ENCODE peak calls at places on chromosomes 11 and 22, in five cellular contexts. J, M, L, H and E are unnamed samples. For H3K4me1, the result is how much of the 10 kb centered on the place peaks cover.

GRCh38 chr11:8392166-8392565 is 128.5 kb upstream of the LMO1 start:
- DNase-seq in J (no peak), M (no peak), L (no peak), H (no peak), E (no peak)

GRCh38 chr22:40221055-40221414 is 43.3 kb downstream of the TNRC6B start:
- DNase-seq in J (no peak), M (no peak), L (no peak), H (no peak), E (no peak)

GRCh38 chr11:66293352-66293751 is 1.7 kb downstream of the TMEM151A start:
- DNase-seq in J (no peak), M (no peak), L (no peak), H (peak), E (no peak)

GRCh38 chr11:5204787-5205186 is 4.3 kb upstream of the OR51V1 start:
- DNase-seq in J (no peak), M (peak), L (no peak), H (peak), E (peak)

GRCh38 chr11:47101452-47101851 is 75.2 kb downstream of the ARFGAP2 start:
- DNase-seq in J (no peak), M (no peak), L (no peak), H (no peak), E (no peak)

GRCh38 chr11:641806-642370 is 4.8 kb downstream of the DRD4 start:
- DNase-seq in J (no peak), M (no peak), L (no peak), H (no peak), E (no peak)

GRCh38 chr11:128610765-128611617 is 23.6 kb upstream of the ETS1 start:
- DNase-seq in J (no peak), M (no peak), L (no peak), H (peak), E (no peak)

GRCh38 chr22:19522190-19522880 is 1.9 kb downstream of the CLDN5 start:
- DNase-seq in J (no peak), M (no peak), L (no peak), H (no peak), E (no peak)

GRCh38 chr11:2180775-2181370 is 9.3 kb upstream of the TH start:
- DNase-seq in J (no peak), M (no peak), L (no peak), H (no peak), E (no peak)

GRCh38 chr11:75470681-75471080 is 37.7 kb upstream of the KLHL35 start:
- DNase-seq in J (no peak), M (no peak), L (no peak), H (no peak), E (no peak)
- H3K4me1 ChIP-seq in J (under half), M (under half), L (under half), H (under half), E (under half)

GRCh38 chr11:10461276-10461790 is 6.3 kb downstream of the AMPD3 start:
- DNase-seq in J (no peak), M (no peak), L (no peak), H (no peak), E (no peak)
- H3K4me1 ChIP-seq in J (under half), M (under half), L (under half), H (under half), E (under half)

DNA sequence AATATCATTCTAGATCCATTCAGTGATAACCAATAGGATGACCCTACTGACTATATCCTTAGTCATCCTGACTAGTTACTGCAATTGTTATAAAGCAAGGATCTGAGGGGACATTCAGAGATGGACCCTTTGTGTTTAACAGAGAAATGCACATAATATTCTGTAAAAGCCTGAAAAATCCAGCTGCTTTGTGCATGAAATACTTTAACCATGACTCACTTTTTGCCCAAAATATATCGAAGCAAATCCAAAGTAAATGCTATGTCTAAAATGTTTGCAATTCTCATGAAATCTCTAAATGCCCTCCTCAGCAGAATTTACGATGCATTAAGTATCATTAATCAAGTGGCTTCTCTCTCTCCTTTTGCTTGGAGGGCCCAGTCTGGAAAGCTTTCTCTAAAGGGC is 178.8 kb upstream of the MTMR2 start:
- DNase-seq in J (no peak), M (peak), L (no peak), H (no peak), E (peak)
- H3K4me1 ChIP-seq in J (under half), M (under half), L (under half), H (under half), E (under half)

DNA sequence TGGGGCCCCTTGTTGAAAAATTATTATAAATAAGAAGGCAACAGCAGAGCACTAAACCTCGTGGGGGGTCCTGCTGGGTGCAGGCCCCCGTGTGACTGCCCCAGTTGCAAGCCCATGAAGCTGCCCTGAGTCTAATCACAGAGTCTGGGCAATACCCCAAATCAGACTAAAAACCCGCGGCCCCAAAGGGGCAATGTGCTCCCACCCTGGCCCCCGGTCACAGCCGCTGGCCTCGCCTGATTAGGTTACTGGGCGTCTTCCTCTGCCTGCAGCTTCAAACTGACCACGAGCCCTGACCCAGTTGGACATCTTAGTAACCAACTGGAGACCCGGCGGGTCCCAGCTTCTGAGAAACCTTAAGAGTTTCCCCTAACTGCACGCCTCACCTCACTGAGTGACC is 1.6 kb downstream of the CXCR5 start:
- DNase-seq in J (no peak), M (no peak), L (no peak), H (no peak), E (no peak)
- H3K4me1 ChIP-seq in J (under half), M (under half), L (under half), H (under half), E (under half)

GRCh38 chr22:29914165-29914564 is 31.2 kb downstream of the MTMR3 start:
- DNase-seq in J (no peak), M (peak), L (no peak), H (no peak), E (peak)
- H3K4me1 ChIP-seq in J (under half), M (under half), L (under half), H (under half), E (half or more)

GRCh38 chr22:37187552-37187890 is 526 bp downstream of the C1QTNF6 start:
- DNase-seq in J (no peak), M (peak), L (no peak), H (no peak), E (peak)
- H3K4me1 ChIP-seq in J (under half), M (under half), L (under half), H (half or more), E (under half)

DNA sequence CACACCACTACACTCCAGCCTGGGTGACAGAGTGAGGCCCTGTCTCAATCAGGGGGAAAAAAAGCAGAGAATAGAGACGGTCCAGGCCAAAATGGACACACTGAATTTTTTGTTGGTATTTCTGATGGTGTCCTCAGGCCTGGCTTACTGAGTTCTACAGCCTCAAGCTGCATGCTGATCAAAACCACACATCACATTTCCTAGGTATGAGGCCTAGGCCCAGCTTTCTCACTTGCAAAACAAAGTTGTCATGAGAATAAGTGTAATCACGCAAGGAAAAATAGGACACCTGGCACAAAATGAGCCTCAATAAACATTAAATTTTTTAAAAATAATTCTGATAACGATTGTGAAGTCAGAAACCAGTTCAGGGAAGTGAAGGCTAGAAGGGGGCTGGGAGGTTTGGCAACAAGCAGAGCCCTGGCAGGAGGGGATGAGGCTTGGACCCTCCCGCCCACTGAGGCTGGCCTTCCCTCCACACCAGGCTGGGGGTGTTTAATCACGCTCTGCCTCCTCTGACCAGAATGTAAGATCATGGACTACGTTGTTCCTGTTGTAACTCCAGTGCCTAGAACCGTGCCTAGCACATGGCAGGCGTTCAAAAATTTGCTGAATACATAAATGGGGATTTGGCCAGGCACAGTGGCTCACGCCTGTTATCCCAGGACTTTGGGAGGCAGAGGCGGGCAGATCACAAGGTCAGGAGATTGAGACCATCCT is 18.1 kb downstream of the PACSIN2 start:
- DNase-seq in J (no peak), M (no peak), L (no peak), H (no peak), E (no peak)
- H3K4me1 ChIP-seq in J (half or more), M (under half), L (under half), H (half or more), E (half or more)

GRCh38 chr11:11975201-11976092 is 33.0 kb downstream of the DKK3 start:
- DNase-seq in J (no peak), M (no peak), L (peak), H (no peak), E (no peak)
- H3K4me1 ChIP-seq in J (under half), M (half or more), L (under half), H (under half), E (half or more)

DNA sequence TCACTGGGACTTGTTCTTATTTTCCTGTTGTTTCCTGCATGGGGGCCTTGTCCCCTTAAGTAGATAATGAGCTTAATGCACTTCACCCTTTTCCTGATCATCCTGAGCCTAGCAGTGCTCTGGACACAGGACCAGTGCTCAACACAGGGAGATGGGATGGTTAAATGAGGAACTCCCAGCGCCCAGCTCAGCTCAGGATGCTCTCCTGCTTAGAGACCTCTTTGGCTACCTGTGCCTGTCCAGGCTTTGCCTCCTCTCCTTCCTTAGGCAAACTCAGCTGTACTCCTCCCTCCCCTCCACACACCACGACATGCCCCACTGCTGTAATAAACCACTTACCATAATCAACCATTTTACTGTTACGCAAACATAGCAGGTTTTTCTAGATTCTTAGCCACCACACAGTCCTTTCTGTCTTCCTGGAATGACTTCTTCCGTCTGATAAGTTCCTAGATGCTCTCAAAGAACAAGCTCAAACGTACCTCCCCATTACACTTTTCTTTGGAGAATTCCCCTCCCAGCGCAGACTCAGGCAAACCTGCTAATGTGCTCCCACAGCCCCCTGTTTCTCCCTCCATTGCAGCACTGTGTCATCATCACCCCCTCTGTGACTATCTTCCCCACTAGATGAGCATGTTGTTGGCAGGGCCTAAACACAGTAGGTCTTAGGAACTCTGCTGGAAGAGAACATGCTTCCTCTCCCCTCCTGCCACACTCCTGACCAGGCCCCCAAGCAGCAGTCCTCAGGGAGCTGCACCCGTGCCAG is 113.6 kb downstream of the MICAL2 start:
- DNase-seq in J (no peak), M (peak), L (no peak), H (peak), E (no peak)
- H3K4me1 ChIP-seq in J (under half), M (under half), L (under half), H (half or more), E (under half)